ENCODE peak calls at places on chromosome 3, in five cellular contexts. A is AG04450, M is fibroblast of mammary gland, B is lower lobe of right lung, C is heart right ventricle. T is an unnamed sample.

GRCh38 chr3:5267889-5268288 is 80.4 kb downstream of the EDEM1 start:
- DNase-seq in A (no peak), B (no peak), M (no peak), C (no peak), T (no peak)

GRCh38 chr3:25592510-25592968 is 72.2 kb downstream of the TOP2B start:
- DNase-seq in A (no peak), B (no peak), C (peak), M (peak), T (peak)

GRCh38 chr3:57080171-57080570 is 19.7 kb downstream of the SPATA12 start:
- DNase-seq in A (no peak), B (no peak), M (no peak), C (no peak), T (no peak)

GRCh38 chr3:127822166-127822835 is at the start of gene MGLL:
- DNase-seq in C (peak), A (no peak), M (peak), B (peak), T (no peak)

GRCh38 chr3:126911162-126912026 is 71.5 kb upstream of the PLXNA1 start:
- DNase-seq in M (peak), A (no peak), C (peak), B (peak), T (peak)

GRCh38 chr3:12750658-12751071 is 8.4 kb downstream of the TMEM40 start:
- DNase-seq in C (no peak), A (no peak), B (no peak), M (peak), T (peak)

GRCh38 chr3:167110906-167111305 is 269.2 kb downstream of the ZBBX start:
- DNase-seq in A (no peak), C (no peak), M (peak), B (no peak), T (no peak)

GRCh38 chr3:114706591-114707224 is 412.9 kb downstream of the TIGIT start:
- DNase-seq in C (no peak), B (no peak), M (peak), A (peak), T (peak)

GRCh38 chr3:11435420-11435819 is 163.2 kb downstream of the ATG7 start:
- DNase-seq in M (peak), A (no peak), B (no peak), C (no peak), T (no peak)

GRCh38 chr3:35932995-35933394 is 293.7 kb downstream of the ARPP21 start:
- DNase-seq in M (peak), C (no peak), B (no peak), A (peak), T (peak)

GRCh38 chr3:61631108-61631769 is 69.9 kb downstream of the PTPRG start:
- DNase-seq in C (no peak), B (no peak), M (no peak), A (no peak), T (no peak)

GRCh38 chr3:126986001-126986400 is 3.1 kb downstream of the PLXNA1 start:
- DNase-seq in M (peak), C (no peak), A (no peak), B (no peak), T (peak)

GRCh38 chr3:55322649-55323048 is 164.5 kb downstream of the WNT5A start:
- DNase-seq in C (no peak), M (no peak), A (no peak), B (no peak), T (no peak)

GRCh38 chr3:24981309-24981708 is 446.8 kb upstream of the RARB start:
- DNase-seq in A (no peak), M (no peak), B (no peak), C (no peak), T (no peak)

GRCh38 chr3:158789592-158789991 is 12.3 kb upstream of the MFSD1 start:
- DNase-seq in A (no peak), C (no peak), B (no peak), M (peak), T (peak)

GRCh38 chr3:33440328-33440577 is at the start of gene UBP1:
- DNase-seq in C (no peak), B (peak), M (no peak), A (no peak), T (no peak)

GRCh38 chr3:80785875-80786274 is 975.6 kb downstream of the GBE1 start:
- DNase-seq in B (no peak), A (no peak), C (no peak), M (no peak), T (no peak)

GRCh38 chr3:88440701-88441100 is 290.9 kb downstream of the C3orf38 start:
- DNase-seq in A (no peak), B (no peak), M (no peak), C (no peak), T (no peak)

GRCh38 chr3:23075478-23075877 is 127.6 kb upstream of the UBE2E2 start:
- DNase-seq in M (peak), B (no peak), A (no peak), C (no peak), T (no peak)

GRCh38 chr3:117563063-117563462 is 853.5 kb downstream of the TUSC7 start:
- DNase-seq in C (no peak), B (no peak), M (no peak), A (peak), T (peak)

GRCh38 chr3:15636028-15636709 is 34.6 kb downstream of the BTD start:
- DNase-seq in B (no peak), C (peak), M (peak), A (peak), T (peak)

GRCh38 chr3:141561426-141562034 is 74.7 kb downstream of the RASA2 start:
- DNase-seq in C (peak), M (peak), B (no peak), A (peak), T (peak)

GRCh38 chr3:4425707-4426106 is 41.4 kb downstream of the SUMF1 start:
- DNase-seq in M (peak), B (no peak), A (no peak), C (no peak), T (no peak)

GRCh38 chr3:171810278-171811058 is at the start of gene PLD1:
- DNase-seq in M (peak), A (no peak), B (peak), C (peak), T (peak)

GRCh38 chr3:141268281-141268680 is 36.7 kb downstream of the PXYLP1 start:
- DNase-seq in B (no peak), M (no peak), A (no peak), C (no peak), T (no peak)

GRCh38 chr3:46629571-46630517 is 17.5 kb downstream of the FAM240A start:
- DNase-seq in B (peak), A (peak), M (peak), C (peak), T (peak)

GRCh38 chr3:46626039-46626438 is 13.7 kb downstream of the FAM240A start:
- DNase-seq in C (no peak), A (no peak), B (no peak), M (no peak), T (no peak)

GRCh38 chr3:46632792-46633191 is 20.5 kb downstream of the FAM240A start:
- DNase-seq in B (no peak), C (no peak), A (no peak), M (peak), T (peak)

GRCh38 chr3:46627078-46627477 is 14.8 kb downstream of the FAM240A start:
- DNase-seq in M (no peak), A (no peak), C (no peak), B (no peak), T (no peak)

GRCh38 chr3:46628980-46629379 is 16.7 kb downstream of the FAM240A start:
- DNase-seq in M (peak), A (no peak), C (no peak), B (no peak), T (peak)
- H3K4me3 ChIP-seq in M (no peak), A (no peak), C (no peak), B (no peak), T (no peak)

DNA sequence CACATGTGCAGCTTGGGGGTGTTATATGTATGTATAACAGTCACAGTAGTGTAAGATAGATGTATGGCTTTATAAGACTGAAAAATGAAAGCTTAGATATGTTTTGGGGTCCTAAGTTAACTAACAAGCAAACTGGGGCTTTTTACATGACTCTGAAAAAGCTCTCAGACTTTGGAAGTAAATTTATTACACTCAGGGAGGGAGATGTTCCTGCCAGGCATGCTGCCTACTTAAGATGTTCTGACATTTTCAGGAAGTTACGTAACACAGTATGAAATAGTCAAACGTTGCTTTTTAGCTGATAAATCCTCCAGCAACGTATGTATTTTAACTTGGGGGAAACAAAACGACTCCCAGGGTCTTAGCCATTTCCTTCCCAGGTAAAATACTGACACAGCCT is 1.7 kb upstream of the IFT57 start:
- DNase-seq in A (no peak), M (peak), C (no peak), B (no peak), T (peak)
- TF ChIP-seq CTCF in A (no peak), M (no peak), C (no peak), B (no peak), T (no peak)

DNA sequence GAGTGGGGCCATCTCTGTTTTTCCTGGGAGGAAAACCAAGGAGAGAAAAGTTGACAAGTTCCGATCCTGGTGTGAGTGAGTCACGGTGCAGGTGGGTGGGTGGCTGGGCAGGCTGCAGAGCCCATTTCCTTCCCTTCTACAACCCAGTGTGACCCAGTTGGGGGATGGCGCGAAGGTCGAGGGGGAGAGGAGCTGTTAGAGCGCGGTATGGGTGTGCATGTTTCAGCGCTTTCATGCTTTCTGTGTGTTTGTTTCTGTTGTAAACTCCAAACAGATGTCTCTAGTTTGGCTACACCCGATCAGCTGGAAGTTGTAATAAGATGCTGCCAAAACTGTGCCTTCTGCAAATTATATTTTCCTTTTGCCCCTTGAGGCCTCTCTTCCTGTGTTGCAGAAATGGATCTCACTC is 3.8 kb downstream of the FAM43A start:
- DNase-seq in C (peak), A (peak), M (peak), B (no peak), T (peak)
- H3K4me3 ChIP-seq in C (peak), A (peak), M (no peak), B (peak), T (peak)

GRCh38 chr3:109050591-109051167 is 67.3 kb downstream of the MORC1 start:
- DNase-seq in C (no peak), M (peak), B (no peak), A (no peak), T (peak)
- TF ChIP-seq CTCF in C (peak), M (peak), B (peak), A (peak), T (peak)

GRCh38 chr3:138186216-138186615 is 885 bp upstream of the ARMC8 start:
- DNase-seq in B (no peak), A (no peak), M (no peak), C (no peak), T (peak)
- H3K4me3 ChIP-seq in B (peak), A (no peak), M (peak), C (no peak), T (peak)

GRCh38 chr3:94735354-94735753 is 672.5 kb downstream of the NSUN3 start:
- DNase-seq in B (no peak), A (no peak), C (no peak), M (peak), T (no peak)

GRCh38 chr3:94739420-94739819 is 676.6 kb downstream of the NSUN3 start:
- DNase-seq in B (no peak), M (no peak), A (no peak), C (no peak), T (no peak)

GRCh38 chr3:94734201-94734600 is 671.3 kb downstream of the NSUN3 start:
- DNase-seq in M (no peak), B (no peak), A (no peak), C (no peak), T (no peak)
- TF ChIP-seq CTCF in M (no peak), B (no peak), A (no peak), C (no peak), T (no peak)

DNA sequence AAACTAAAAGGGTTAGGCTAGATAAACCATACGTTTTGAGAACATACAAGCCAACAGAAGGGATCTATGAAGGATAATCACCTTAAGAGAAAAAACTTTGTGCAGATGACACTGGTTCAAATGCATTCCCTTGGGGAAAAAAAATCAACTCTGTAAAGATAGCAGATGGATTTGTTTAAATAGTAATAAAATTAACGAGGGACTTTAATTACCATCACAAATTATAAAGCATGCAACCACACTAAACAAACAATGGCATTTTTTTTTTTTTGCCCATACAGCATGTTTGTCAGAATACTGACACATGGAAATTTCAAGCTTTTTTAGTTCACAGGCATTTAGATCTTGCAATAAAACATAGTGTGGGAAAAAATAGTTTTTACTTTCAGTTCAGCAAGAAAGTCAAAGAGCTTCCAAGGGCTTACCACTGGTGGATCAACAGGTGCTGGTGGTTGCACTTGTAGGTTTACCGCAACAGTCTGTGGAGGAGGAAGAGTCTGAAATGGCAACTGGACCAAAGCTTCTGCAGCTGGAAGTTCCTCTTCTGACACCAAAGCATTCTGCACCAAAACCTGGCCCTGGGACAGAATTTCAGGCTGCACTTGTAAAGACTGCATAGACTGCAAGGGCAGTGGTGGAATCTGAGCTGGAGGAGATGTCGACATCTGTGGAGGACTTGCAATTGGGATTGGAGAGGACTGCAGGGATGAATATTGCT is 53.1 kb downstream of the PHC3 start:
- DNase-seq in M (no peak), C (no peak), B (no peak), A (no peak), T (no peak)
- H3K4me3 ChIP-seq in M (no peak), C (no peak), B (no peak), A (no peak), T (no peak)

DNA sequence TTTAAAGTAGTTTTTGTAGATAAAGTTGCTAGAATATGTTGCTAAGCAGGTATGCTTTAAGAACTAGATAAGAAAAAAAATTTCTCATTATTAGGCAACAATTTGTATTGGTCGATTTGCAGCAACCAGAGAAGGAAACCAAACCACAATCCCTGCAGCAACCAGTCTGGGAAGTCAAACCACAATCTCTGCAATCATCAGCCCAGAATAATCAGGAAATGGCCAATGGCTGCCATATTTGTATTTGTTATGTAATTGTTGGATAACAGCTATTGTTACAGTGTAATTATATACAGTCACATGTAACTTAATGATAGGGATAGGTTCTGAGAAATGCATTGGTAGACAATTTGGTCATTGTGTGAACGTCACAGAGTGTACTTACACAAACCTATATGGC is 23.6 kb downstream of the STXBP5L start:
- DNase-seq in B (no peak), M (no peak), C (no peak), A (no peak), T (no peak)
- TF ChIP-seq CTCF in B (no peak), M (no peak), C (no peak), A (no peak), T (no peak)